ENCODE peak calls at places on chromosomes 11 and 22, in eight cellular contexts. G is nucleus accumbens; J is stimulated activated CD4-positive, alpha-beta T cell treated with anti-CD3 and anti-CD28 coated beads, Interleukin-2, amount 100 ng/mL, for 24 hours; P is SJSA1; Y is endothelial cell; Q is pulmonary artery endothelial cell; D is coronary artery; K is HuH-7.5. R is an unnamed sample.

GRCh38 chr22:16601437-16602223 is 9.0 kb upstream of the CCT8L2 start:
- DNase-seq in Q (no peak), D (no peak), G (no peak), J (peak; percentile 2), K (no peak), P (no peak), Y (no peak), R (no peak)

GRCh38 chr11:69966910-69967309 is 111.2 kb upstream of the ANO1 start:
- DNase-seq in K (no peak), P (no peak), J (no peak), Y (no peak), Q (no peak), G (no peak), D (no peak), R (no peak)

GRCh38 chr11:120937501-120937900 is 86.4 kb upstream of the TBCEL start:
- DNase-seq in Q (no peak), G (no peak), Y (no peak), P (no peak), J (no peak), K (no peak), D (no peak), R (no peak)

GRCh38 chr11:115313224-115313838 is 190.9 kb downstream of the CADM1 start:
- DNase-seq in Y (no peak), J (no peak), G (no peak), K (no peak), P (no peak), Q (no peak), D (no peak), R (no peak)

GRCh38 chr11:1640076-1640946 is 10.7 kb downstream of the KRTAP5-5 start:
- DNase-seq in D (no peak), P (no peak), Y (peak; percentile 66), Q (no peak), K (peak; percentile 82), J (peak; percentile 48), G (no peak), R (no peak)

GRCh38 chr11:100969008-100969407 is 160.6 kb downstream of the PGR start:
- DNase-seq in Q (no peak), Y (no peak), G (no peak), P (no peak), K (no peak), J (no peak), D (no peak), R (no peak)

GRCh38 chr22:36339171-36340065 is 48.3 kb downstream of the MYH9 start:
- DNase-seq in D (no peak), G (no peak), Y (no peak), Q (no peak), P (no peak), K (no peak), J (peak; percentile 58), R (peak; percentile 32)

GRCh38 chr11:127130321-127130720 is 129.8 kb upstream of the KIRREL3 start:
- DNase-seq in P (no peak), J (no peak), G (no peak), Q (no peak), K (no peak), D (no peak), Y (no peak), R (no peak)

GRCh38 chr11:57562596-57562995 is 4.9 kb downstream of the UBE2L6 start:
- DNase-seq in J (no peak), Q (no peak), Y (no peak), K (no peak), P (no peak), G (no peak), D (no peak), R (no peak)